ENCODE peak calls at places on chromosomes 12 and 14, in four cellular contexts. C is K562, J is HCT116, B is GM12878. G is an unnamed sample.

GRCh38 chr14:44283836-44284235 is 223.2 kb downstream of the FSCB start:
- DNase-seq in C (no peak), J (no peak), B (no peak), G (no peak)

GRCh38 chr14:100780646-100781355 is 45.1 kb upstream of the MEG3 start:
- DNase-seq in C (no peak), J (no peak), B (no peak), G (no peak)

GRCh38 chr14:79510659-79511058 is 700.6 kb downstream of the DIO2 start:
- DNase-seq in C (no peak), J (no peak), B (no peak), G (no peak)

GRCh38 chr14:34137001-34137400 is 186.1 kb upstream of the EGLN3 start:
- DNase-seq in C (no peak), J (no peak), B (no peak), G (no peak)

GRCh38 chr14:21498540-21499526 is 12.3 kb downstream of the METTL3 start:
- DNase-seq in C (peak), J (peak), B (no peak), G (no peak)

GRCh38 chr12:45852508-45852907 is 123.0 kb downstream of the ARID2 start:
- DNase-seq in C (no peak), J (no peak), B (no peak), G (no peak)

GRCh38 chr12:72272731-72273498 is 745 bp downstream of the TRHDE start:
- DNase-seq in C (no peak), J (no peak), B (no peak), G (peak)

GRCh38 chr12:31118347-31118830 is 44.7 kb downstream of the DDX11 start:
- DNase-seq in C (peak), J (no peak), B (no peak), G (no peak)

GRCh38 chr14:83147006-83147405 is 1613.4 kb upstream of the SEL1L start:
- DNase-seq in C (no peak), J (no peak), B (no peak), G (no peak)

GRCh38 chr14:94601961-94602391 is 10.2 kb upstream of the SERPINA3 start:
- DNase-seq in C (peak), J (peak), B (no peak), G (no peak)

GRCh38 chr12:3204716-3205617 is 127.8 kb downstream of the TSPAN9 start:
- DNase-seq in C (no peak), J (no peak), B (no peak), G (no peak)

DNA sequence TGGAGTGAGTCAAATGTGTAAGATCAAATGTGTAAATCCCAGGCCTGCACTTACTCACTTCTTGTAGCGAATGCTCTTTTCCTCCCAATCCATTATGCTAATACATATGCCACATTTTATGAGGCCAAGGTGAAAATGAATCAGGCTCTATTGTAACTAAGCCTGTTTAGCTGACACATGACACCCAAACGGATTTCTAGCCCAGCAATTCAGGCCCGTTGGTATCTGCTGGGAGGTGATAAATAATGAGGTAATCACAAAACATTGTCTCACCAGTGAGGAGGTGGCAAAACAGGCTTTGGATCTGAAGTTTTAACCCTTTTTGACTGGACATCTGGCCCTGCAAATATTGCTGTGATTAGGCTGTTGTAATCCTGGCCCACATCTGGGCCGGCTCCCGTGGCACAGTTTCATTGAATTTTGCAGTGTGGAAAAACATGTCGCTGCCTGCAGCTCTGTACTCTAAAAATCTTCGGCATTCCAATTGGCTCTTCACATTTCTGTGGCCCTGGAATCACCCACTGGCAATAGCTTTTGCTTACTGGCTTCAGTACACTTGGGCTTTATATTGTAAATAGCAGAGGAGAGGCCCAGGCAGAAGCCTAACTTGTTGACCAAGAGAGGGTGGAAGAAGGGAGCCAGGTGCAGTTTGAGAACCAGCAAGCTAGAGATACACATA is 106.1 kb downstream of the PAX9 start:
- DNase-seq in C (peak), J (no peak), B (no peak), G (no peak)
- TF ChIP-seq EGR1 in C (no peak), J (peak), B (no peak), G (no peak)

GRCh38 chr12:82651489-82651888 is 35.2 kb upstream of the TMTC2 start:
- DNase-seq in C (no peak), J (peak), B (no peak), G (no peak)
- TF ChIP-seq EGR1 in C (no peak), J (no peak), B (no peak), G (no peak)

GRCh38 chr12:119412811-119413794 is 78.6 kb downstream of the CCDC60 start:
- DNase-seq in C (peak), J (peak), B (no peak), G (peak)
- TF ChIP-seq EGR1 in C (no peak), J (no peak), B (no peak), G (no peak)

GRCh38 chr12:95908573-95908972 is 33.8 kb downstream of the CCDC38 start:
- DNase-seq in C (no peak), J (no peak), B (no peak), G (no peak)
- TF ChIP-seq EGR1 in C (no peak), J (no peak), B (no peak), G (no peak)

GRCh38 chr12:92105676-92106075 is 40.0 kb downstream of the BTG1 start:
- DNase-seq in C (no peak), J (no peak), B (no peak), G (no peak)

GRCh38 chr12:92107094-92107493 is 38.6 kb downstream of the BTG1 start:
- DNase-seq in C (no peak), J (no peak), B (no peak), G (no peak)

GRCh38 chr12:92108651-92109050 is 37.0 kb downstream of the BTG1 start:
- DNase-seq in C (peak), J (no peak), B (no peak), G (no peak)

GRCh38 chr12:92107621-92108131 is 38.0 kb downstream of the BTG1 start:
- DNase-seq in C (no peak), J (no peak), B (no peak), G (no peak)

GRCh38 chr12:92105110-92105509 is 40.5 kb downstream of the BTG1 start:
- DNase-seq in C (no peak), J (no peak), B (no peak), G (no peak)
- TF ChIP-seq EGR1 in C (no peak), J (no peak), B (no peak), G (no peak)

GRCh38 chr12:92921877-92922276 is 7.2 kb downstream of the EEA1 start:
- DNase-seq in C (no peak), J (no peak), B (peak), G (no peak)
- TF ChIP-seq EGR1 in C (no peak), J (no peak), B (no peak), G (no peak)

GRCh38 chr12:108318472-108319275 is 20.4 kb downstream of the CMKLR1 start:
- DNase-seq in C (no peak), J (no peak), B (no peak), G (no peak)
- TF ChIP-seq EGR1 in C (no peak), J (no peak), B (no peak), G (no peak)

GRCh38 chr12:70590051-70590450 is 47.2 kb downstream of the PTPRB start:
- DNase-seq in C (peak), J (peak), B (no peak), G (peak)
- TF ChIP-seq EGR1 in C (no peak), J (no peak), B (no peak), G (no peak)

G was measured in H1.